ENCODE peak calls at places on chromosomes 7 and 10, in seven cellular contexts. G, I, V, A, Y, W and Q are unnamed samples. For H3K36me3, the result is how much of the 10 kb centered on the place peaks cover.

GRCh38 chr7:101234636-101235035 is 3.0 kb downstream of the CLDN15 start:
- DNase-seq in Y (no peak), A (no peak), G (no peak), I (no peak), V (no peak), W (no peak), Q (no peak)

GRCh38 chr7:19984231-19984632 is 210.8 kb upstream of the TMEM196 start:
- DNase-seq in Y (no peak), A (no peak), V (no peak), G (peak), W (no peak), I (no peak), Q (peak)

GRCh38 chr10:932589-932988 is 1.1 kb upstream of the LARP4B start:
- DNase-seq in V (peak), I (no peak), A (peak), G (no peak), W (peak), Y (no peak), Q (no peak)

GRCh38 chr10:69684020-69684980 is 54.3 kb downstream of the FAM241B start:
- DNase-seq in W (peak), A (peak), I (peak), G (peak), V (no peak), Y (peak), Q (peak)

GRCh38 chr10:43059336-43059720 is 17.5 kb upstream of the RET start:
- DNase-seq in Y (no peak), V (no peak), G (no peak), A (no peak), W (no peak), I (no peak), Q (peak)

GRCh38 chr7:142796001-142796500 is 25.3 kb downstream of the PRSS2 start:
- DNase-seq in V (no peak), W (no peak), I (no peak), G (no peak), A (no peak), Y (no peak), Q (no peak)

GRCh38 chr7:42174391-42174848 is 62.6 kb downstream of the GLI3 start:
- DNase-seq in I (no peak), Y (no peak), W (no peak), V (peak), A (peak), G (no peak), Q (no peak)

GRCh38 chr7:142790565-142790964 is 19.8 kb downstream of the PRSS2 start:
- DNase-seq in W (no peak), A (no peak), G (no peak), Y (no peak), I (no peak), V (no peak), Q (no peak)

GRCh38 chr10:100829933-100830727 is 82.6 kb upstream of the SLF2 start:
- DNase-seq in A (no peak), Y (no peak), W (no peak), I (no peak), G (no peak), V (no peak), Q (no peak)

GRCh38 chr7:39616138-39616537 is 7.2 kb upstream of the RALA start:
- DNase-seq in Y (no peak), A (no peak), G (peak), V (no peak), W (no peak), I (no peak), Q (no peak)

GRCh38 chr10:23493711-23494110 is 54.8 kb downstream of the OTUD1 start:
- DNase-seq in Y (no peak), I (no peak), V (no peak), G (no peak), W (no peak), A (no peak), Q (no peak)

GRCh38 chr10:89233033-89233432 is 18.5 kb downstream of the LIPA start:
- DNase-seq in I (no peak), W (no peak), A (no peak), V (no peak), G (no peak), Y (no peak), Q (no peak)
- TF ChIP-seq CTCF in I (no peak), W (no peak), A (no peak), V (no peak), G (no peak), Y (no peak), Q (no peak)

GRCh38 chr10:32954545-32955298 is 3.3 kb downstream of the ITGB1 start:
- DNase-seq in W (no peak), V (no peak), Y (no peak), G (no peak), A (no peak), I (no peak), Q (no peak)

GRCh38 chr10:32952094-32952493 is 5.9 kb downstream of the ITGB1 start:
- DNase-seq in W (no peak), G (no peak), V (no peak), A (no peak), Y (no peak), I (no peak), Q (no peak)

GRCh38 chr10:32954080-32954479 is 4.0 kb downstream of the ITGB1 start:
- DNase-seq in W (no peak), I (no peak), G (no peak), A (no peak), V (no peak), Y (no peak), Q (no peak)

GRCh38 chr10:32952541-32953276 is 5.3 kb downstream of the ITGB1 start:
- DNase-seq in Y (no peak), W (no peak), I (no peak), G (no peak), V (no peak), A (no peak), Q (no peak)

GRCh38 chr10:32953277-32953927 is 4.6 kb downstream of the ITGB1 start:
- DNase-seq in I (no peak), A (no peak), W (no peak), V (no peak), Y (no peak), G (no peak), Q (no peak)
- H3K4me3 ChIP-seq in I (peak), A (no peak), W (no peak), V (no peak), Y (no peak), G (no peak), Q (no peak)

GRCh38 chr7:106273009-106273695 is 11.6 kb downstream of the NAMPT start:
- DNase-seq in G (no peak), I (no peak), A (no peak), Y (no peak), W (no peak), V (no peak), Q (no peak)
- H3K36me3 ChIP-seq in G (under half), I (half or more), A (under half), Y (under half), W (under half), V (half or more), Q (under half)

DNA sequence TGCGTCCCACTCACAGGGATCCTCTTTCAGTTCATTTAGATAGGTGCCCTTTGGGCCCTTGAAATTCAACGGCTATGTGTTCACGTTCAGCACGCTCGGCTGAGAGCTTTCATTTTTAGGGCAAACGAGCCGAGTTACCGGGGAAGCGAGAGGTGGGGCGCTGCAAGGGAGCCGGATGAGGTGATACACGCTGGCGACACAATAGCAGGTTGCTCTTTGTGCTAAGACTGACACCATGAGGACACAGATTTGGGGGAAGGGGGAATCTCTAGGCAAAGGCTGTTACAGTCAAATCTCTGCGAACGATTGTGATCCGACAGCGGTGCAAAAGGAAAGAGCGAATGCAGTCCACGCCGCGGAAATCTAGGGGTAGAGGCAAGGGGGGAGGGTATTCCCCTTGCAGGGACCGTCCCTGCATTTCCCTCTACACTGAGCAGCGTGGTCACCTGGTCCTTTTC is 660 bp downstream of the KLLN start:
- DNase-seq in A (no peak), I (no peak), G (peak), Y (no peak), W (no peak), V (no peak), Q (no peak)
- TF ChIP-seq CTCF in A (no peak), I (no peak), G (no peak), Y (no peak), W (no peak), V (no peak), Q (no peak)

GRCh38 chr7:64907641-64908326 is 4.7 kb downstream of the ZNF273 start:
- DNase-seq in W (no peak), G (no peak), A (no peak), Y (no peak), I (no peak), V (no peak), Q (no peak)

GRCh38 chr7:64902806-64903721 is at the start of gene ZNF273:
- DNase-seq in Y (peak), G (peak), A (peak), I (peak), W (peak), V (peak), Q (peak)

GRCh38 chr7:64905547-64905946 is 2.5 kb downstream of the ZNF273 start:
- DNase-seq in A (no peak), Y (no peak), W (no peak), G (no peak), V (no peak), I (no peak), Q (no peak)

GRCh38 chr7:64904008-64904407 is 935 bp downstream of the ZNF273 start:
- DNase-seq in G (no peak), I (no peak), V (no peak), W (no peak), A (no peak), Y (no peak), Q (no peak)

DNA sequence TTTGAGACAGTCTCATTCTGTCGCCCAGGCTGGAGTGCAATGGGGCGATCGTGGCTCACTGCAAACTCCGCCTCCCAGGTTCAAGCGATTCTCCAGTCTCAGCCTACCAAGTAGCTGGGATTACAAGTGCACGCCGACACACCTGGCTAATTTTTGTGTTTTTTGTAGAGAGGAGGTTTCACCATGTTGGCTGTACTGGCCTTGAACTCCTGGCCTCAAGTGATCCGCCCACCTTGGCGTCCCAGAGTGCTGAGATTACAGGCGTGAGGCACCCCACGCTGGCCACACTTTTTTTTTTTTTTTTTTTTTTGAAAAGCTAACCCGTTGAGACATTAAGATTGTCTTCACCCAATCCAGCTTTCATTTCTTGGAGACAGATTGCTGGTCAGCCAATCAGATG is 2.1 kb downstream of the ZNF273 start:
- DNase-seq in V (no peak), A (no peak), G (no peak), I (no peak), W (no peak), Y (no peak), Q (no peak)
- H3K4me3 ChIP-seq in V (no peak), A (no peak), G (no peak), I (no peak), W (no peak), Y (no peak), Q (no peak)